ENCODE peak calls at places on chromosomes 3 and 15, in four cellular contexts. D is right lobe of liver; T is heart right ventricle; E is CD8-positive, alpha-beta memory T cell. I is an unnamed sample.

GRCh38 chr3:16410659-16411058 is 102.8 kb downstream of the RFTN1 start:
- DNase-seq in D (no peak), T (no peak), E (no peak), I (no peak)

GRCh38 chr3:52052831-52053306 is 3.5 kb downstream of the DUSP7 start:
- DNase-seq in D (peak), T (peak), E (peak), I (peak)

GRCh38 chr3:194756460-194757355 is 71.0 kb downstream of the FAM43A start:
- DNase-seq in D (no peak), T (no peak), E (no peak), I (peak)

GRCh38 chr3:119700269-119700919 is 2.4 kb upstream of the CFAP91 start:
- DNase-seq in D (no peak), T (peak), E (no peak), I (no peak)

GRCh38 chr3:179672918-179673317 is 20.1 kb downstream of the USP13 start:
- DNase-seq in D (no peak), T (no peak), E (no peak), I (no peak)

GRCh38 chr15:27797765-27798164 is 301.4 kb downstream of the OCA2 start:
- DNase-seq in D (no peak), T (peak), E (no peak), I (no peak)

GRCh38 chr3:192947421-192947820 is 29.8 kb upstream of the MB21D2 start:
- DNase-seq in D (no peak), T (no peak), E (no peak), I (no peak)

GRCh38 chr15:100601158-100601557 is 826 bp downstream of the LINS1 start:
- DNase-seq in D (no peak), T (no peak), E (peak), I (peak)

GRCh38 chr15:76994496-76994895 is 430 bp upstream of the PSTPIP1 start:
- DNase-seq in D (peak), T (no peak), E (no peak), I (no peak)

GRCh38 chr3:193829781-193830180 is 236.8 kb downstream of the OPA1 start:
- DNase-seq in D (no peak), T (no peak), E (no peak), I (no peak)

GRCh38 chr3:146781059-146781458 is 175.9 kb upstream of the PLSCR5 start:
- DNase-seq in D (no peak), T (no peak), E (no peak), I (no peak)

GRCh38 chr3:19474169-19474568 is 325.9 kb downstream of the KCNH8 start:
- DNase-seq in D (no peak), T (no peak), E (no peak), I (no peak)

GRCh38 chr3:61547625-61548024 is 13.7 kb upstream of the PTPRG start:
- DNase-seq in D (no peak), T (no peak), E (no peak), I (no peak)

GRCh38 chr3:52788890-52789745 is 5.5 kb upstream of the ITIH3 start:
- DNase-seq in D (peak), T (no peak), E (no peak), I (no peak)

GRCh38 chr15:24772709-24773373 is 97.3 kb downstream of the NPAP1 start:
- DNase-seq in D (peak), T (peak), E (peak), I (no peak)

GRCh38 chr15:83061680-83062079 is 5.4 kb downstream of the BTBD1 start:
- DNase-seq in D (no peak), T (no peak), E (no peak), I (peak)

GRCh38 chr15:36766449-36766848 is 187.0 kb downstream of the CDIN1 start:
- DNase-seq in D (no peak), T (no peak), E (no peak), I (no peak)

GRCh38 chr3:140180603-140181002 is 245.6 kb downstream of the CLSTN2 start:
- DNase-seq in D (no peak), T (no peak), E (no peak), I (no peak)

GRCh38 chr3:195812366-195812765 is 637 bp upstream of the MUC4 start:
- DNase-seq in D (no peak), T (no peak), E (no peak), I (no peak)

GRCh38 chr3:195810455-195810845 is 1.3 kb downstream of the MUC4 start:
- DNase-seq in D (no peak), T (no peak), E (no peak), I (no peak)

GRCh38 chr3:195809796-195810454 is 1.8 kb downstream of the MUC4 start:
- DNase-seq in D (no peak), T (no peak), E (no peak), I (no peak)

GRCh38 chr3:195813916-195814486 is 2.3 kb upstream of the MUC4 start:
- DNase-seq in D (no peak), T (no peak), E (no peak), I (no peak)

DNA sequence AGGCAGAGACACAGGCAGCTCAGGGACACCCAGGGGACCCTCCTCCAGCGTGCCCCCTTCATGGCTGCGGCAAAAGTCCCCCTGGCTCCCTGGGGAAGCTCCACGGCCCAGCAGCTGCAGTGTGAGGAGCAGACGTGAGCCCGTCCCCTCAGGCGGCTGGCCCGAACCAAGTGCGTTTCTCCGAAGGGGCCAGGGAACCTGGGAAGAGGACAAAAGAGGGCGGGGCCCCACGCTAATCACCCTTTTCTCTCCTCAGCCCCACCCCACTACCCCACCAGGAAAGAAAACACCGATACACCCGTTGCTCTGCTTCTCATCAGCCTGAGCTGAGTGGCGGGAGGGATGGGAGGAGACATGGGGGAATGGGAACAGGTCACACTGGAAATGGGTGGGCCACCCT is at the start of gene MUC4:
- DNase-seq in D (no peak), T (no peak), E (no peak), I (no peak)
- H3K4me3 ChIP-seq in D (no peak), T (no peak), E (no peak), I (no peak)

GRCh38 chr3:134879991-134880390 is 84.9 kb downstream of the EPHB1 start:
- DNase-seq in D (no peak), T (no peak), E (no peak), I (no peak)

GRCh38 chr3:134877788-134878187 is 82.7 kb downstream of the EPHB1 start:
- DNase-seq in D (no peak), T (no peak), E (no peak), I (no peak)

GRCh38 chr3:134881305-134881704 is 86.2 kb downstream of the EPHB1 start:
- DNase-seq in D (no peak), T (no peak), E (no peak), I (no peak)

GRCh38 chr3:134883697-134884385 is 88.8 kb downstream of the EPHB1 start:
- DNase-seq in D (no peak), T (no peak), E (no peak), I (no peak)

GRCh38 chr3:134880431-134880830 is 85.4 kb downstream of the EPHB1 start:
- DNase-seq in D (no peak), T (no peak), E (no peak), I (no peak)
- H3K4me3 ChIP-seq in D (no peak), T (no peak), E (no peak), I (no peak)

DNA sequence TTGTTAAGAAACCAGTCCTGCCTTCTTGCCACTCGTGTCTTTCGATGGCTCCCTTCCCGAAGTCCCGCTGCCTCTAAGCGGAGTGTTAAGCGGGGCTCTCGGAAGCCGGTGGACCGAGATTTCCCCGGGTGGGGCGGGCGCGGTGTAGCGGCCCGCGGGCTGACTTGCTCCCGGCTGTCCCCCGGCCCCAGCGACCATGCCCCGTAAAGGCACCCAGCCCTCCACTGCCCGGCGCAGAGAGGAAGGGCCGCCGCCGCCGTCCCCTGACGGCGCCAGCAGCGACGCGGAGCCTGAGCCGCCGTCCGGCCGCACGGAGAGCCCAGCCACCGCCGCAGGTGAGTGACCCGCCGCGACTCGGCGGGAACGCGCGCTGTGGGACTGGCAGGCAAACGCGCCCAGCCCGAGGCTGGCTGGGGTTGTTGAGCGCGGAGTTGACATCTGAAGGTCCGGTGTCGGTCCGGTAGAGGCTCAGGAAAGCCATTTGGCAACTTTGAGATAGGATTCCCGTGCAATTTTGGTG is 1.2 kb downstream of the SMC4 start:
- DNase-seq in D (peak), T (peak), E (no peak), I (no peak)
- H3K4me3 ChIP-seq in D (peak), T (peak), E (peak), I (peak)

GRCh38 chr3:187261541-187261969 is 30.0 kb downstream of the MASP1 start:
- DNase-seq in D (no peak), T (no peak), E (no peak), I (no peak)
- H3K4me3 ChIP-seq in D (no peak), T (no peak), E (no peak), I (no peak)

DNA sequence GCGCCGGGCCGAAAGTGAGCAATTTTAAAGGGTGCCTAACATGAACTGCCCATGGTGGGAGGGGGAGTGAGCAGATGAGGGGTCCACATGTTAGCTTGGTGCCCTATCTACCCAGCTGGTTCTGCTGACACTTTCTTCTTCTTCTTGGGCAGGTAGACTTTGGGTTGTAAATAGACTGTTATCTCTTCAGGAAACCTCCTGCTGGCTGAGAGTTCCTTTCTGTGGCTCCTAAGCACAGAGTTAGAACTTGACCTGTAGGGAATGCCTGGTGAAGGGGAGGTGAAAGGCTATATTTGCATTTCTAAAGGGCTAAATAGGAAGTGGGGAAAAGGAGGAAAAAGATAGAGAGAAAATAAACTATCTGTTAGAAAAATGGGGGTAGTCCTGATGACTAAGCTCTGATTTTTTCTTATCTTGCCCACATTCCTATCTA is 521.4 kb upstream of the TGFBR2 start:
- DNase-seq in D (no peak), T (no peak), E (no peak), I (no peak)
- H3K4me3 ChIP-seq in D (no peak), T (no peak), E (no peak), I (no peak)

DNA sequence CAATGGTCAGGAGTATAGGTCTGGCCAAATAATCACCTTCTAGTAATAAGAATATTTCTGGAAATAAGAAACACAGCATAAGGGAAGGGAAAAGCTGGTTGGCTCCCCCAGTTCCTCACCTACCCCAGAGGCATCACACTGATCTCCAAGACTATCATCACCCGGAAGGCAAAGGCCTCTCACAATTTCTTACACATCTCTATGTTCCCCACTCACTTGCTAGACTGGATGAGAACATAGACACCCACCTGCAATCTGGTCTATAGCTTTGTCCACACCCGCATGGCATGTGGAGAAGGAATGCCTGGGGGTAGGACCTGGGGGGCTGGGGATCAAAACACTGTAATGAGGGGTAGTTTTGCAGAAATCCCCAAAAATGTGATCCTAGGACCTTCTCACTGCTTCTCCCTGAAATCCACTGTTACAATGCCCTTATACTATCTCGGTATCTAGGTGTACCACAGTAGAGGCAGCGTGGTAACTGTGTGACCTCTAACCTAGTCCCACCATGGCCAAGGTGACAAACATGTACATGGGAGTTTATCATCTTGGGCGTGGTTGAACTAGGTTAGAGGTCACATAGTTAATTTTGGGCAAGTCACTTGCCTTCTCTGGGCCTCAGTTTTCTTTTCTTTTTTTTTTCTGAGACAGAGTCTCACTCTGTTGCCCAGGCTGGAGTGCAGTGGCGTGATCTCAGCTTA is 29.5 kb upstream of the NRROS start:
- DNase-seq in D (no peak), T (no peak), E (no peak), I (no peak)
- H3K4me3 ChIP-seq in D (no peak), T (no peak), E (no peak), I (no peak)

GRCh38 chr15:75348563-75349350 is 1.9 kb downstream of the NEIL1 start:
- DNase-seq in D (no peak), T (no peak), E (no peak), I (peak)
- H3K4me3 ChIP-seq in D (peak), T (peak), E (peak), I (peak)

DNA sequence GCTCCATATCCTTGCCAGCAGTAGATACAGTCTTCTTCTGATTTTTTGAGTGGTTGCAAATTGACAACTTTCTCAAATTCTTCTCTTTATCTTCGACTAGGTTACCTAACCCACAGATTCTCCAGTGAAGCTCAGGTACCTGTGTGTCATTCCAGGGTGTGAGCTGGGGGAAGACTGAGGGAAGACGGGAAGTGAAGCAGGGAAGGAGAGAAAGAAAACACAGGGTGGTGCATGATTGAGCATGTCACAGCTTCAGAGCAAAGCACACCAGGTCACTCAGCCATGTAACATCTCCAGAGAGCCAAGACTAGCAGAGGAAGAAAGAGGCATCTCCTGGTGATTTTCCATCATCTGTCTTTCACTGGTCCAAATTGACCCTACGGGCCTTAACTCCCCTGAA is 67.2 kb downstream of the LSM3 start:
- DNase-seq in D (no peak), T (no peak), E (no peak), I (no peak)
- H3K4me3 ChIP-seq in D (no peak), T (no peak), E (no peak), I (no peak)